ENCODE peak calls at places on chromosomes 7 and 10, in ten cellular contexts. One of them, this sample, is unnamed.

GRCh38 chr10:97333601-97334369 is 744 bp downstream of the FRAT2 start:
- DNase-seq in tibial nerve: no peak
- DNase-seq in K562: peak; percentile 64
- DNase-seq in suprapubic skin: peak; percentile 85
- DNase-seq in adrenal gland: peak; percentile 74
- DNase-seq in endothelial cell of umbilical vein: peak; percentile 66
- DNase-seq in HCT116: no peak
- DNase-seq in uterus: no peak
- DNase-seq in body of pancreas: peak; percentile 54
- DNase-seq in heart left ventricle: peak; percentile 42
- DNase-seq in this sample: peak; percentile 52

GRCh38 chr7:156816943-156817572 is 75.9 kb downstream of the LMBR1 start:
- DNase-seq in tibial nerve: no peak
- DNase-seq in K562: peak; percentile 25
- DNase-seq in suprapubic skin: no peak
- DNase-seq in adrenal gland: no peak
- DNase-seq in endothelial cell of umbilical vein: peak; percentile 33
- DNase-seq in HCT116: no peak
- DNase-seq in uterus: no peak
- DNase-seq in body of pancreas: no peak
- DNase-seq in heart left ventricle: no peak
- DNase-seq in this sample: no peak

GRCh38 chr7:1674161-1675035 is 4.3 kb downstream of the ELFN1 start:
- DNase-seq in tibial nerve: peak; percentile 11
- DNase-seq in K562: no peak
- DNase-seq in suprapubic skin: peak; percentile 65
- DNase-seq in adrenal gland: peak; percentile 31
- DNase-seq in endothelial cell of umbilical vein: no peak
- DNase-seq in HCT116: no peak
- DNase-seq in uterus: peak; percentile 9
- DNase-seq in body of pancreas: peak; percentile 5
- DNase-seq in heart left ventricle: no peak
- DNase-seq in this sample: no peak

GRCh38 chr10:96880575-96880974 is 48.5 kb downstream of the LCOR start:
- DNase-seq in tibial nerve: no peak
- DNase-seq in K562: no peak
- DNase-seq in suprapubic skin: no peak
- DNase-seq in adrenal gland: no peak
- DNase-seq in endothelial cell of umbilical vein: peak; percentile 20
- DNase-seq in HCT116: no peak
- DNase-seq in uterus: no peak
- DNase-seq in body of pancreas: no peak
- DNase-seq in heart left ventricle: no peak
- DNase-seq in this sample: no peak

GRCh38 chr7:156046031-156046560 is 233.8 kb upstream of the SHH start:
- DNase-seq in tibial nerve: no peak
- DNase-seq in K562: no peak
- DNase-seq in suprapubic skin: no peak
- DNase-seq in adrenal gland: no peak
- DNase-seq in endothelial cell of umbilical vein: no peak
- DNase-seq in HCT116: no peak
- DNase-seq in uterus: no peak
- DNase-seq in body of pancreas: no peak
- DNase-seq in heart left ventricle: no peak
- DNase-seq in this sample: no peak

GRCh38 chr7:120030871-120031270 is 242.1 kb upstream of the KCND2 start:
- DNase-seq in tibial nerve: no peak
- DNase-seq in K562: no peak
- DNase-seq in suprapubic skin: no peak
- DNase-seq in adrenal gland: no peak
- DNase-seq in endothelial cell of umbilical vein: no peak
- DNase-seq in HCT116: no peak
- DNase-seq in uterus: no peak
- DNase-seq in body of pancreas: no peak
- DNase-seq in heart left ventricle: no peak
- DNase-seq in this sample: no peak

GRCh38 chr7:149662591-149663095 is 110.7 kb downstream of the ZNF467 start:
- DNase-seq in tibial nerve: no peak
- DNase-seq in K562: peak; percentile 91
- DNase-seq in suprapubic skin: peak; percentile 69
- DNase-seq in adrenal gland: peak; percentile 74
- DNase-seq in endothelial cell of umbilical vein: peak; percentile 66
- DNase-seq in HCT116: peak; percentile 82
- DNase-seq in uterus: peak; percentile 15
- DNase-seq in body of pancreas: peak; percentile 82
- DNase-seq in heart left ventricle: peak; percentile 43
- DNase-seq in this sample: peak; percentile 34

GRCh38 chr7:4147931-4148620 is 534.0 kb upstream of the FOXK1 start:
- DNase-seq in tibial nerve: no peak
- DNase-seq in K562: no peak
- DNase-seq in suprapubic skin: no peak
- DNase-seq in adrenal gland: no peak
- DNase-seq in endothelial cell of umbilical vein: no peak
- DNase-seq in HCT116: no peak
- DNase-seq in uterus: no peak
- DNase-seq in body of pancreas: no peak
- DNase-seq in heart left ventricle: no peak
- DNase-seq in this sample: no peak

GRCh38 chr7:133789951-133790350 is 337.2 kb upstream of the LRGUK start:
- DNase-seq in tibial nerve: no peak
- DNase-seq in K562: no peak
- DNase-seq in suprapubic skin: no peak
- DNase-seq in adrenal gland: no peak
- DNase-seq in endothelial cell of umbilical vein: no peak
- DNase-seq in HCT116: no peak
- DNase-seq in uterus: no peak
- DNase-seq in body of pancreas: no peak
- DNase-seq in heart left ventricle: no peak
- DNase-seq in this sample: no peak

GRCh38 chr10:49177391-49178355 is 10.5 kb downstream of the TMEM273 start:
- DNase-seq in tibial nerve: no peak
- DNase-seq in K562: peak; percentile 88
- DNase-seq in suprapubic skin: peak; percentile 72
- DNase-seq in adrenal gland: peak; percentile 78
- DNase-seq in endothelial cell of umbilical vein: peak; percentile 66
- DNase-seq in HCT116: peak; percentile 27
- DNase-seq in uterus: peak; percentile 38
- DNase-seq in body of pancreas: no peak
- DNase-seq in heart left ventricle: peak; percentile 84
- DNase-seq in this sample: no peak

GRCh38 chr10:129709627-129710509 is 242.8 kb downstream of the MGMT start:
- DNase-seq in tibial nerve: no peak
- DNase-seq in K562: no peak
- DNase-seq in suprapubic skin: no peak
- DNase-seq in adrenal gland: no peak
- DNase-seq in endothelial cell of umbilical vein: no peak
- DNase-seq in HCT116: no peak
- DNase-seq in uterus: no peak
- DNase-seq in body of pancreas: no peak
- DNase-seq in heart left ventricle: no peak
- DNase-seq in this sample: no peak

GRCh38 chr10:121741246-121741645 is 143.0 kb upstream of the FGFR2 start:
- DNase-seq in tibial nerve: no peak
- DNase-seq in K562: no peak
- DNase-seq in suprapubic skin: no peak
- DNase-seq in adrenal gland: no peak
- DNase-seq in endothelial cell of umbilical vein: no peak
- DNase-seq in HCT116: no peak
- DNase-seq in uterus: no peak
- DNase-seq in body of pancreas: no peak
- DNase-seq in heart left ventricle: no peak
- DNase-seq in this sample: no peak

DNA sequence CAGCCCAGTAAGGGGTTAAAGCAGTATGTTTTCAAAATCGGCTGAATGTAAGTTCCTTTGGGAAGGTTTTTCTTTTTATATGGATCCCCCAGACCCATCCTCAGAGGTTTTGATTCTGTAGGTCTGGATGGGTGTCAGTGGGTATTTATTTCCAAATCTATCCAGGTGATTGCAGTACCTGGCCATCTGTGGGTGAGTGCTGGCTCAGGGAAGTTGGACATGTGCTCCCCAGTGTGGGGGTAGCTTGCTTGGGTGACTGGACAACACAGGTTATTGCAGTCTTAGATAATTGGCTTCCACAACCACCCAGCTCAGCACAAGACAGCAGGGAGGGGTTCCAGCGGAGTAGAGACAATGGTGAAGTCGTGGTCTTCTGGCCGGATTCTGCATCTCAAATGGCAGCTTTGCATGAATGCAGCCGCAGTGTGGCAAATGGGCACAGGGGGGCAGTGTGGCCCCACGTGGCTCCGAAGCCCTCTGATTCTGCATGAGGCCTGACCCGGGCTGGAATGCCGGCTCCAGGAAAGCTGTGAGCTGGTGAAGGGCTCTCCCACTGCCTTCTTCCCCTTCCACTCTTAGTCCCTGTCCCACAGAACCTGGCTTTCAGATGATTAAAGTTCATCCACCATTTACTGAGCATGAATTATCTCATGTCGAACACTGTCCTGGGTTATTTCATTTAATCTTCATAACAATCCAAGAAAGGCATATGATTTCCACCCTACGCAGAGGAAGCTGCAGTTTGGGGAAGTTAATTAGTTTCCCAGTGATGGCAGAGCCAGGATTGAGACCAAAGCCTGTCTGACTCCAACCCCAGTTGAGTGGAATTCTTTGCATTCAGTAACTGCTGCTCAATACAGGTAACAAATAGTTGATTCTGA is 64.5 kb upstream of the SYPL1 start:
- DNase-seq in tibial nerve: peak; percentile 69
- DNase-seq in K562: peak; percentile 90
- DNase-seq in suprapubic skin: peak; percentile 91
- DNase-seq in adrenal gland: peak; percentile 95
- DNase-seq in endothelial cell of umbilical vein: peak; percentile 89
- DNase-seq in HCT116: peak; percentile 51
- DNase-seq in uterus: peak; percentile 77
- DNase-seq in body of pancreas: peak; percentile 87
- DNase-seq in heart left ventricle: peak; percentile 81
- DNase-seq in this sample: peak; percentile 90
- TF ChIP-seq POLR2A in tibial nerve: no peak
- TF ChIP-seq POLR2A in K562: no peak
- TF ChIP-seq POLR2A in suprapubic skin: no peak
- TF ChIP-seq POLR2A in adrenal gland: no peak
- TF ChIP-seq POLR2A in endothelial cell of umbilical vein: no peak
- TF ChIP-seq POLR2A in HCT116: no peak
- TF ChIP-seq POLR2A in uterus: no peak
- TF ChIP-seq POLR2A in body of pancreas: no peak
- TF ChIP-seq POLR2A in heart left ventricle: no peak
- TF ChIP-seq POLR2A in this sample: no peak

DNA sequence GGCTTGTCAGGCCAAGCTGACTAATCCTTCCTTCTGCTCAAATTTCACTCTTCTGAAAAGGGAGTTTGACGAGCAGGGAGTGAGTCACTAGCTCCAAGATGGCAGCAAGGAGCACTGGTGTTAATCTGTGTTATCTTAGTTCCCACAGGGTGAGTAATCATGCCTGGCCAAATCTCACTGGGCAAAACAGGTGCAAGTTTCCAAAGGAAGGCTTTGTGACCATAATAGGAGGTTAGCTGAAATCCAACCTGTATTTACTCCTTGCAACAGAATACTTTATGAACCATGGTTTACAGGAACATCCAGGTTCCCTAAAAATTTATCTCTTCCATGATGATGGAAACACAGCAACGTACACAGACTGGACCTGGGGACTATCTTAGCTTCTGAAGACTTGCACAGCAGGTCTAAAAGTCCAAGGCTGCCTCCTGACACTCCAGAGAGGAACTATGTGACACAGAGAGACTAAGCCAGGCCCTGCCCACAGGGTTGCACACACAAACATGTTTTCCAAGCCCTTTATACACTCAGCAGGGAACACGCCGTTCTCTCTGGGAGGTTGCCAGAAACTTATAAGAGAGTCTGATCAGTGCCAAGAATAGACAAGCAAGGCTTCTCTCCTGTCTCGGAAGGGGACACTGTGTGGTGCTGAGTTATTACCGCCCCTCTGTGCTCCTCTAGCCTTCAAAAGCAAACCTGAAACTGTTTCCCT is 46.3 kb downstream of the PDK4 start:
- DNase-seq in tibial nerve: peak; percentile 94
- DNase-seq in K562: peak; percentile 68
- DNase-seq in suprapubic skin: peak; percentile 97
- DNase-seq in adrenal gland: peak; percentile 98
- DNase-seq in endothelial cell of umbilical vein: peak; percentile 93
- DNase-seq in HCT116: peak; percentile 51
- DNase-seq in uterus: peak; percentile 98
- DNase-seq in body of pancreas: peak; percentile 92
- DNase-seq in heart left ventricle: peak; percentile 79
- DNase-seq in this sample: peak; percentile 97
- H3K4me3 ChIP-seq in tibial nerve: no peak overlapping the region
- H3K4me3 ChIP-seq in K562: peak overlapping the region; percentile 10
- H3K4me3 ChIP-seq in suprapubic skin: peak overlapping the region; percentile 26
- H3K4me3 ChIP-seq in adrenal gland: no peak overlapping the region
- H3K4me3 ChIP-seq in endothelial cell of umbilical vein: no peak overlapping the region
- H3K4me3 ChIP-seq in HCT116: no peak overlapping the region
- H3K4me3 ChIP-seq in uterus: no peak overlapping the region
- H3K4me3 ChIP-seq in body of pancreas: no peak overlapping the region
- H3K4me3 ChIP-seq in heart left ventricle: peak overlapping the region; percentile 16
- H3K4me3 ChIP-seq in this sample: no peak overlapping the region

GRCh38 chr10:86362566-86363183 is 3.9 kb downstream of the GRID1 start:
- DNase-seq in tibial nerve: no peak
- DNase-seq in K562: no peak
- DNase-seq in suprapubic skin: peak; percentile 71
- DNase-seq in adrenal gland: peak; percentile 45
- DNase-seq in endothelial cell of umbilical vein: no peak
- DNase-seq in HCT116: no peak
- DNase-seq in uterus: peak; percentile 4
- DNase-seq in body of pancreas: no peak
- DNase-seq in heart left ventricle: no peak
- DNase-seq in this sample: no peak
- H3K27me3 ChIP-seq in tibial nerve: peaks cover 44% of the 10 kb centered on the region
- H3K27me3 ChIP-seq in K562: peaks cover 42% of the 10 kb centered on the region
- H3K27me3 ChIP-seq in suprapubic skin: peaks cover 49% of the 10 kb centered on the region
- H3K27me3 ChIP-seq in adrenal gland: peaks cover 17% of the 10 kb centered on the region
- H3K27me3 ChIP-seq in endothelial cell of umbilical vein: peaks cover 53% of the 10 kb centered on the region
- H3K27me3 ChIP-seq in HCT116: no peaks in the 10 kb centered on the region
- H3K27me3 ChIP-seq in uterus: no peaks in the 10 kb centered on the region
- H3K27me3 ChIP-seq in body of pancreas: peaks cover 13% of the 10 kb centered on the region
- H3K27me3 ChIP-seq in heart left ventricle: peaks cover 38% of the 10 kb centered on the region
- H3K27me3 ChIP-seq in this sample: no peaks in the 10 kb centered on the region

DNA sequence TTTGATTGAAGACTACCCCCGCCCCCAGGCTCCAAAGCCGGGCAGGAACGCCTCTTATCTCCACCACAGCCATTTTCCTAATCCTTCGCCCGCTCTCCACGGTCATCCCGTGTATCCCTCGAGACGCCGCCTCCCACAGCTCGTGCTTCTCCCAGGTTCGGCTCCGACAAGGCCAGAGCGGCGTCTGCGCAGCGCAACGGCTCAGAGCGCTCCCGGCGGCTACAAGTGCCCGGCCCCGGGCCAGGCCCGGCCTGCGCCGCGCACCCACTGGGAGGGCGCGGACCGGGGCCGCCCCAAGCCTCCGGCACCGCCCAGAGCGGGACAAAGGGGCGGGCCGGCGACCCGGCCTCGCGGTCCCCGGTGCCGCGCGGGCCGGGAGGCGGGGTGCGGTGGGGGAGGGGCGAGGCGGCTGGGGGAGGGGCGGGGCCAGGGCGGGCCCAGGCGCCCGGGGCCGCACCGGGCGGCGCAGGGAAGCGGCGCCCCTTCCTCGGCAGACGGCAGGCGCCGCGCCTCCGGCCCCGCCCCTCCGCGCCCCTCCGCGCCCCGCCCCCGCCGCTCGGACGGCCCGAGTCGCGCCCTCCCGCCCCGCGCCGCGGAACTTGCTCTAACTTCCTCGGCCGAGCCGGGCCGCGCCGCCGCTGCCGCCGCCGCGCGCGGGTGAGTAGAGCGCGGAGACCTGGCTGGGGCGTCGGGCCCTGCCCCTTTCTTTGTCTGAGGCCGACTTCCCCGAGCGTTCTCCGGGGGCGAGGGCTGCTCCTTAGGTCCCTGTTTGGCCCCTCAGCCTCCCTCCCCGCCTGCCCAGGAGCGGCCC is at the start of gene TSPAN14:
- DNase-seq in tibial nerve: peak; percentile 74
- DNase-seq in K562: peak; percentile 88
- DNase-seq in suprapubic skin: peak; percentile 92
- DNase-seq in adrenal gland: peak; percentile 92
- DNase-seq in endothelial cell of umbilical vein: peak; percentile 83
- DNase-seq in HCT116: no peak
- DNase-seq in uterus: peak; percentile 86
- DNase-seq in body of pancreas: peak; percentile 83
- DNase-seq in heart left ventricle: peak; percentile 88
- DNase-seq in this sample: peak; percentile 86
- TF ChIP-seq POLR2A in tibial nerve: peak; percentile 70
- TF ChIP-seq POLR2A in K562: peak; percentile 57
- TF ChIP-seq POLR2A in suprapubic skin: no peak
- TF ChIP-seq POLR2A in adrenal gland: peak; percentile 60
- TF ChIP-seq POLR2A in endothelial cell of umbilical vein: peak; percentile 76
- TF ChIP-seq POLR2A in HCT116: peak; percentile 43
- TF ChIP-seq POLR2A in uterus: peak; percentile 46
- TF ChIP-seq POLR2A in body of pancreas: peak; percentile 55
- TF ChIP-seq POLR2A in heart left ventricle: peak; percentile 67
- TF ChIP-seq POLR2A in this sample: peak; percentile 6